ENCODE peak calls at places on chromosomes 4 and X, in six cellular contexts. G is Calu3, E is progenitor cell of endocrine pancreas, V is spleen, H is endodermal cell, Q is suprapubic skin. X is an unnamed sample.

GRCh38 chrX:45445745-45446412 is 245.2 kb upstream of the DIPK2B start:
- DNase-seq in G (no peak), H (no peak), V (no peak), Q (no peak), E (no peak), X (peak)

GRCh38 chr4:93448691-93449293 is 379.8 kb upstream of the ATOH1 start:
- DNase-seq in V (no peak), G (no peak), E (no peak), H (no peak), Q (no peak), X (no peak)

GRCh38 chr4:4990857-4991540 is 28.3 kb downstream of the CYTL1 start:
- DNase-seq in E (no peak), V (no peak), G (peak), H (no peak), Q (peak), X (peak)

GRCh38 chrX:38999967-39000745 is 198.9 kb downstream of the MID1IP1 start:
- DNase-seq in V (no peak), G (no peak), H (no peak), E (no peak), Q (no peak), X (no peak)

GRCh38 chr4:6626066-6626465 is 14.4 kb upstream of the MRFAP1 start:
- DNase-seq in H (no peak), V (no peak), E (no peak), G (no peak), Q (no peak), X (no peak)

GRCh38 chr4:53582194-53582593 is 9.1 kb downstream of the LNX1 start:
- DNase-seq in H (no peak), Q (no peak), E (no peak), V (no peak), G (no peak), X (no peak)

GRCh38 chr4:142846105-142846728 is at the start of gene INPP4B:
- DNase-seq in G (peak), V (peak), Q (no peak), E (peak), H (peak), X (peak)

GRCh38 chr4:174702974-174703478 is 126.0 kb downstream of the GLRA3 start:
- DNase-seq in G (no peak), V (no peak), H (no peak), Q (no peak), E (no peak), X (no peak)

GRCh38 chrX:24266996-24267395 is 46.9 kb downstream of the SUPT20HL2 start:
- DNase-seq in Q (no peak), E (no peak), G (no peak), H (no peak), V (no peak), X (no peak)

GRCh38 chr4:2962099-2962455 is 1.1 kb downstream of the NOP14 start:
- DNase-seq in E (no peak), V (peak), G (no peak), Q (no peak), H (no peak), X (peak)

GRCh38 chr4:128859887-128860774 is 50.6 kb downstream of the JADE1 start:
- DNase-seq in Q (no peak), H (no peak), G (no peak), V (no peak), E (no peak), X (no peak)

GRCh38 chr4:150354214-150354796 is 227.6 kb upstream of the MAB21L2 start:
- DNase-seq in Q (no peak), H (no peak), V (no peak), G (no peak), E (no peak), X (no peak)

GRCh38 chr4:74997942-74998341 is 65.0 kb downstream of the PARM1 start:
- DNase-seq in H (no peak), V (no peak), Q (no peak), E (no peak), G (no peak), X (no peak)

GRCh38 chr4:53015681-53016080 is 153.6 kb downstream of the RASL11B start:
- DNase-seq in Q (no peak), V (no peak), G (no peak), H (peak), E (no peak), X (peak)

GRCh38 chr4:1879491-1879890 is 8.3 kb downstream of the NSD2 start:
- DNase-seq in H (no peak), G (no peak), V (peak), E (no peak), Q (no peak), X (no peak)

GRCh38 chrX:95764972-95765451 is 919.6 kb upstream of the DIAPH2 start:
- DNase-seq in V (no peak), H (peak), Q (no peak), G (peak), E (peak), X (peak)
- TF ChIP-seq CTCF in V (no peak), H (peak), Q (no peak), G (no peak), E (peak), X (peak)

DNA sequence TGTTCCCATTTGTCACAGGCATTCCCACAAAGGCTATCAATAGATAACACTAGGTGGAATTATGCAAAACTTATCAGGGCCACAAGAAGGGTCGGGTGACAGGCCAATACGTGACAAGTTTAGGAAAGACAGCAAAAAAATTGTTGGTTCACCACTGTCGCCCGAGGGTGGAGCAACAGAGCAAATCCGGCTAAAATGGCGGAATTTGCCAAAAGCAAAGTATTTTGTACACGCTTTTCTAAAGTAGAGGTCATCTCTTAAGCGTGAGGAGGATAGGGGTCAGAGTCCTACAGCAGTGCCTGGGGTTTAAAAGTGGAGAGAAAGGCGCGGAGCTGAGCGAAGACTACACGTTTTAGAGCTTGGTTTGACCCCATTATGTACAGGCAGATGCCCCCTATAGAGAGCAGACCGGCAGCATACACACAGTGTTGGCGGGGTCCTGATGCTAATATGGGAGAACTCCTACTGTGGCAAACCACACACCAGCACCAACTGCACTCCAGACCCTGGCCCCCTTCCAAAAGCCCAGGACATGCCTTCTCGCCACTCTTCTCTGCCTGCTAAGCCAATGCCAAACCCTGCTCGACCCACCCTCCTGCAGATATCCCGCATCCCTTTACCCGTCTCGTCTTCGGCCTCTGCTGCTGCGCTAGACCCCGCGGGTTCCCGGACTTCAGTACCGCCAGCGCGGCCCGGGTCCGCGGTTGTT is 733 bp downstream of the CCNA2 start:
- DNase-seq in G (peak), Q (peak), H (peak), V (no peak), E (no peak), X (peak)
- TF ChIP-seq CTCF in G (no peak), Q (no peak), H (peak), V (no peak), E (peak), X (no peak)

GRCh38 chr4:188551156-188551555 is 411.9 kb downstream of the TRIML1 start:
- DNase-seq in G (no peak), V (no peak), E (no peak), Q (no peak), H (no peak), X (no peak)
- TF ChIP-seq CTCF in G (no peak), V (no peak), E (no peak), Q (no peak), H (no peak), X (no peak)

DNA sequence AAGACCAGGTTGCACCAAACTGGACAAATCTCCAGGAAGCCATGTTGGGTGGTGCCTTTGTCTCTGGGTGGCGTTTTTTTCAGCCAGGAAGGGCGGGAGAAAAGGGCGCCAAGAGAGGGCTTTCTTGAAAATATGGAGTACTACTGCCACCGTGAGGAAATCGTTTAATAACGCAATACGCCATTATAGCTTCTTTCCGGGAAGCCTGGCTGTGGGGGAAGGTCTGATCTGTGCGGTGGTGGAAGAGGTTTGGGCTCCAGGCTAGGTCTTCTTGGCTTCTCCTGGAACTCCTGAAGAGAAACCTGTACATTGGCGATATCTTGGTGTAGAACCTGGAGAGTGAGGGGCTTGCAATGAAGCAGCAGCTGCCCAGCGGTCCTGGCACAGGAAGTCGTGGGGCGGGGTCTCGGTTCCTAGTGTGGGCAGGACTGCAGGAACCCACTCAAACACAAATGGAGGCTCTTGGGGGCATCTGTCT is 202.7 kb downstream of the OR13H1 start:
- DNase-seq in G (no peak), H (peak), Q (peak), E (no peak), V (peak), X (peak)
- TF ChIP-seq CTCF in G (no peak), H (peak), Q (peak), E (no peak), V (peak), X (peak)

X was measured in MCF 10A.